ENCODE peak calls at places on chromosomes 3 and 15, in five cellular contexts. One of them, this sample, is unnamed.

GRCh38 chr3:180408654-180409053 is 193.3 kb upstream of the TTC14 start:
- DNase-seq in IMR-90: peak; percentile 51
- DNase-seq in hepatocyte: no peak
- DNase-seq in colonic mucosa: no peak
- DNase-seq in right lobe of liver: no peak
- DNase-seq in this sample: peak; percentile 43

GRCh38 chr3:29381595-29381994 is 100.7 kb downstream of the RBMS3 start:
- DNase-seq in IMR-90: peak; percentile 51
- DNase-seq in hepatocyte: no peak
- DNase-seq in colonic mucosa: no peak
- DNase-seq in right lobe of liver: no peak
- DNase-seq in this sample: peak; percentile 53

GRCh38 chr3:128999104-128999503 is 2.0 kb upstream of the EFCC1 start:
- DNase-seq in IMR-90: no peak
- DNase-seq in hepatocyte: no peak
- DNase-seq in colonic mucosa: no peak
- DNase-seq in right lobe of liver: no peak
- DNase-seq in this sample: no peak

GRCh38 chr3:178802993-178803693 is 266.9 kb downstream of the KCNMB2 start:
- DNase-seq in IMR-90: no peak
- DNase-seq in hepatocyte: no peak
- DNase-seq in colonic mucosa: no peak
- DNase-seq in right lobe of liver: no peak
- DNase-seq in this sample: no peak

GRCh38 chr3:186589115-186589514 is 18.6 kb downstream of the DNAJB11 start:
- DNase-seq in IMR-90: peak; percentile 33
- DNase-seq in hepatocyte: no peak
- DNase-seq in colonic mucosa: no peak
- DNase-seq in right lobe of liver: no peak
- DNase-seq in this sample: peak; percentile 67

GRCh38 chr3:52833202-52833601 is 1.6 kb downstream of the MUSTN1 start:
- DNase-seq in IMR-90: no peak
- DNase-seq in hepatocyte: no peak
- DNase-seq in colonic mucosa: no peak
- DNase-seq in right lobe of liver: peak; percentile 48
- DNase-seq in this sample: no peak

GRCh38 chr3:102125197-102125993 is 276.1 kb downstream of the NFKBIZ start:
- DNase-seq in IMR-90: no peak
- DNase-seq in hepatocyte: no peak
- DNase-seq in colonic mucosa: no peak
- DNase-seq in right lobe of liver: no peak
- DNase-seq in this sample: no peak

GRCh38 chr15:58521293-58521991 is 89.7 kb downstream of the LIPC start:
- DNase-seq in IMR-90: peak; percentile 84
- DNase-seq in hepatocyte: peak; percentile 73
- DNase-seq in colonic mucosa: no peak
- DNase-seq in right lobe of liver: peak; percentile 70
- DNase-seq in this sample: peak; percentile 99

GRCh38 chr3:48367201-48367600 is 4.8 kb upstream of the FBXW12 start:
- DNase-seq in IMR-90: no peak
- DNase-seq in hepatocyte: no peak
- DNase-seq in colonic mucosa: peak; percentile 42
- DNase-seq in right lobe of liver: no peak
- DNase-seq in this sample: no peak

GRCh38 chr3:115626006-115626409 is 2.7 kb downstream of the GAP43 start:
- DNase-seq in IMR-90: no peak
- DNase-seq in hepatocyte: no peak
- DNase-seq in colonic mucosa: no peak
- DNase-seq in right lobe of liver: no peak
- DNase-seq in this sample: no peak

GRCh38 chr3:31531465-31531991 is 1.2 kb upstream of the STT3B start:
- DNase-seq in IMR-90: peak; percentile 12
- DNase-seq in hepatocyte: peak; percentile 13
- DNase-seq in colonic mucosa: no peak
- DNase-seq in right lobe of liver: no peak
- DNase-seq in this sample: no peak

GRCh38 chr3:29153811-29154210 is 127.1 kb upstream of the RBMS3 start:
- DNase-seq in IMR-90: no peak
- DNase-seq in hepatocyte: no peak
- DNase-seq in colonic mucosa: no peak
- DNase-seq in right lobe of liver: no peak
- DNase-seq in this sample: no peak

DNA sequence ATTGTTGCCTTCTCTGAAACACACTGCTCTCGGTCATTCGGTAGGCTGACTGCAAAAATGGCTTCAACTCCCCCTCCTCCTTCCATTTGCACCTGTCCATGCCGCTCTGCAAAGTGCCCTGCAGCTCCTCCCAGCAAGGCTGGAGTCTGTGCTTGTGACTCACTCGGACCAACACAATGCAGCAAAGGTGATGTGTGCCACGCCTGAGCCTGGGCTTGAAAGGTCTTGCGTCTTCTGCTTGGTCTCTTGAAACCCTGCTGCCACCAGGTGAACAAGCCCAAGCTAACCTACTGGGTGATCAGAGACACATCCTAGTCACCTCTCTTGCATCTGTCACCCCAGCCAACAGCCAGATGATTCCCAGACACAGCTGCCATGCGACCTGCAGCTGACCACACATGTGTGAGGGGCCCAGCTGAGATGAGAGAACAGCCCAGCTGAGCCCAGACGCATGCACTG is 71.1 kb downstream of the MGLL start:
- DNase-seq in IMR-90: peak; percentile 32
- DNase-seq in hepatocyte: no peak
- DNase-seq in colonic mucosa: no peak
- DNase-seq in right lobe of liver: peak; percentile 26
- DNase-seq in this sample: peak; percentile 49
- H3K27ac ChIP-seq in IMR-90: peak overlapping the region; percentile 32
- H3K27ac ChIP-seq in hepatocyte: no peak overlapping the region
- H3K27ac ChIP-seq in colonic mucosa: no peak overlapping the region
- H3K27ac ChIP-seq in right lobe of liver: no peak overlapping the region
- H3K27ac ChIP-seq in this sample: peak overlapping the region; percentile 95

DNA sequence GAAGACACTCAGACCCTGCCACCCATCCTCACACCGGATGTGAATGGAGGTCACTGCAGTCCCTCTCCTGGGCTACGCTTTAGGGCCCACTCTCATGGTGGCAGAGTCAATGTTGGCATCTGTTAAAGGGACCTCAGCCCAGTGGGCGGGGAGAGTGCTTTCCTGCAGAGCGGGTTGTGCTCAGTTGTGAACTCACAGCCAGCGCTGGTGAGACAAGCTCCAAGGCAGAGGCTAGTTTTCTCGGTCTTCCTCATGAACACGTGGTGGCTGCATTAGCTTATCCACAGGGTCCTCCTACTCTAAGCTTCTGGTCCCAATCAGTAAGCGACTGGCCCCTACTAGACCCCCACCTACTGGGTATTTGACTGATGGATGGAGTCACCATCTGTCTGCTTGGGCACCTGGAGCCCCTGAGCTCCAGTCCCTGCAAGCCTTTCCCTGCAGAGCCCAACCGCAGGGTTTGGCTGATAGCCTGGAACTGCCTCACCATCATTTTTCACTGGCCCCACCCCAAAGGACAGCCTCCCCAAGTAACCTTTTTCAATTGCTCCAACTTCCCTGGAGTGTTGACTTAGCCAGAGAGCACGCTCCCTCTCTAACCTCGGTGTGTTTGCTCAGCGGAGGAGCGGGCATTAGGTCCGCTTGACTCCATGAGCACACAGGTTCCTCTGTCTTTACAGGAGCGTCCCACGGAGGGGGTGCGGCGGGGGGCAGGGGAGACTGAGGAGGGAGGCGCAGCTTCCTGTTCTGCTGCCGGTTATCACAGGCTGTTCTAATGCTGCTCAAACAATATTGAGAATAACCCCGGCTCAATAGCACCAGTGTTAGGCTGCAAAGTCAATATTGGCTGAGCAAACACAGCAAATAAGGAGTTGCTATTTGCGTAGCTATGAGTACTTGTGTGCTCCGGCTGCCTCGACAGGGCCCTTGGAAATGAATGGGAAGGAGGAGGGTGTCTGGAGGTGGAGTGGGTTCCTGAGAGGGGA is 141.7 kb downstream of the RPLP1 start:
- DNase-seq in IMR-90: peak; percentile 38
- DNase-seq in hepatocyte: peak; percentile 90
- DNase-seq in colonic mucosa: peak; percentile 95
- DNase-seq in right lobe of liver: peak; percentile 92
- DNase-seq in this sample: peak; percentile 64
- H3K27me3 ChIP-seq in IMR-90: peaks cover 64% of the 10 kb centered on the region
- H3K27me3 ChIP-seq in hepatocyte: peaks cover 28% of the 10 kb centered on the region
- H3K27me3 ChIP-seq in colonic mucosa: peaks cover 5% of the 10 kb centered on the region
- H3K27me3 ChIP-seq in right lobe of liver: no peaks in the 10 kb centered on the region
- H3K27me3 ChIP-seq in this sample: peaks cover 78% of the 10 kb centered on the region

GRCh38 chr15:45144775-45145174 is 15.0 kb downstream of the DUOX1 start:
- DNase-seq in IMR-90: no peak
- DNase-seq in hepatocyte: no peak
- DNase-seq in colonic mucosa: no peak
- DNase-seq in right lobe of liver: no peak
- DNase-seq in this sample: no peak
- H3K4me1 ChIP-seq in IMR-90: no peaks in the 10 kb centered on the region
- H3K4me1 ChIP-seq in hepatocyte: no peaks in the 10 kb centered on the region
- H3K4me1 ChIP-seq in colonic mucosa: no peaks in the 10 kb centered on the region
- H3K4me1 ChIP-seq in right lobe of liver: no peaks in the 10 kb centered on the region
- H3K4me1 ChIP-seq in this sample: peaks cover 11% of the 10 kb centered on the region

DNA sequence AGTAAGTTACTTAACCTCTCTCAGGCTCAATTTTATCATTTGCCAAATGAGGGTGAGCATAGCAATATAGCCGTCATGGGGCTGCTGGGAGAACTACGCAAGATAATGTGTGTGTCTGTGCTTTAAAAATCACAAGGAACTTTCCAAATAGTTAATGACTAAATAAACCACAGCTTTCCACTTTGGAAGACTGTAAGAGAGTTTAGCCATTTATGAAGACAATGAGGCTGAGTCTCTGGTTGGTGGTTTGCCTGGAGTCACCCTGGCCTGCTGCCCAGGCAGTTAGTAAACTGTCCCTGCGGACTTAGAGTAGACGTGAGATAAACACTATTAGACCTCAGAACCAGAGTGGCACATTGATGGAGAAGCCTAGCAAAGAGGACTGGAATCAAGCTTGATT is 357.7 kb downstream of the CLSTN2 start:
- DNase-seq in IMR-90: no peak
- DNase-seq in hepatocyte: peak; percentile 17
- DNase-seq in colonic mucosa: peak; percentile 19
- DNase-seq in right lobe of liver: no peak
- DNase-seq in this sample: no peak
- H3K27ac ChIP-seq in IMR-90: no peak overlapping the region
- H3K27ac ChIP-seq in hepatocyte: no peak overlapping the region
- H3K27ac ChIP-seq in colonic mucosa: no peak overlapping the region
- H3K27ac ChIP-seq in right lobe of liver: no peak overlapping the region
- H3K27ac ChIP-seq in this sample: peak overlapping the region; percentile 24

GRCh38 chr3:109023656-109024254 is 70.1 kb upstream of the GUCA1C start:
- DNase-seq in IMR-90: peak; percentile 47
- DNase-seq in hepatocyte: peak; percentile 61
- DNase-seq in colonic mucosa: peak; percentile 27
- DNase-seq in right lobe of liver: no peak
- DNase-seq in this sample: no peak

GRCh38 chr3:109025896-109026295 is 72.2 kb upstream of the GUCA1C start:
- DNase-seq in IMR-90: no peak
- DNase-seq in hepatocyte: no peak
- DNase-seq in colonic mucosa: no peak
- DNase-seq in right lobe of liver: no peak
- DNase-seq in this sample: no peak

GRCh38 chr3:109033000-109033660 is 79.5 kb upstream of the GUCA1C start:
- DNase-seq in IMR-90: no peak
- DNase-seq in hepatocyte: no peak
- DNase-seq in colonic mucosa: no peak
- DNase-seq in right lobe of liver: no peak
- DNase-seq in this sample: no peak

DNA sequence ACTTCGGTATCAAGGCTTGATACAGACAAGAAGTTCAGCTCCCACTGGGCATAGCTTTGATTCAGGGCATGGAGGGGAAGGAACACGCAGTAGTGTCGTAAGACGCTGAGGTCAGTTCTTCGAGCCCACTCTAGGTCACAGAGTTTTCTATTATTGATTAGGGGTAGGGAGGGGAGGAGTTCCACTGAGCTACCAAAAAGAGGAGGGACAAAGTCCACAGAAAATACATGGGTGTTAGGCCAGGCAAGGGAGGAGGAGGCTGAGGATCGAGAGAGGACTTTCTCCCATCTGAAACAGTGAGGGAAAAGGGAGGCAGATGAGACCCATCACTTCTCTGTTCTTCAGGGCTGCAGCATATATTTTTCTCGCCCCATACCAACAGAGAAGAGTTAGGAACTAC is 75.1 kb upstream of the GUCA1C start:
- DNase-seq in IMR-90: no peak
- DNase-seq in hepatocyte: no peak
- DNase-seq in colonic mucosa: no peak
- DNase-seq in right lobe of liver: no peak
- DNase-seq in this sample: no peak
- H3K27me3 ChIP-seq in IMR-90: no peaks in the 10 kb centered on the region
- H3K27me3 ChIP-seq in hepatocyte: peaks cover 6% of the 10 kb centered on the region
- H3K27me3 ChIP-seq in colonic mucosa: no peaks in the 10 kb centered on the region
- H3K27me3 ChIP-seq in right lobe of liver: no peaks in the 10 kb centered on the region
- H3K27me3 ChIP-seq in this sample: peaks cover 4% of the 10 kb centered on the region

GRCh38 chr15:78069630-78070029 is 7.9 kb downstream of the TBC1D2B start:
- DNase-seq in IMR-90: no peak
- DNase-seq in hepatocyte: no peak
- DNase-seq in colonic mucosa: no peak
- DNase-seq in right lobe of liver: no peak
- DNase-seq in this sample: no peak

GRCh38 chr15:78073026-78073425 is 4.5 kb downstream of the TBC1D2B start:
- DNase-seq in IMR-90: no peak
- DNase-seq in hepatocyte: no peak
- DNase-seq in colonic mucosa: no peak
- DNase-seq in right lobe of liver: no peak
- DNase-seq in this sample: no peak

GRCh38 chr15:78072080-78072892 is 5.2 kb downstream of the TBC1D2B start:
- DNase-seq in IMR-90: peak; percentile 66
- DNase-seq in hepatocyte: peak; percentile 78
- DNase-seq in colonic mucosa: peak; percentile 76
- DNase-seq in right lobe of liver: no peak
- DNase-seq in this sample: no peak

GRCh38 chr15:78070049-78070698 is 7.3 kb downstream of the TBC1D2B start:
- DNase-seq in IMR-90: no peak
- DNase-seq in hepatocyte: no peak
- DNase-seq in colonic mucosa: no peak
- DNase-seq in right lobe of liver: no peak
- DNase-seq in this sample: no peak

GRCh38 chr15:78071378-78071777 is 6.1 kb downstream of the TBC1D2B start:
- DNase-seq in IMR-90: no peak
- DNase-seq in hepatocyte: no peak
- DNase-seq in colonic mucosa: no peak
- DNase-seq in right lobe of liver: no peak
- DNase-seq in this sample: no peak
- H3K4me1 ChIP-seq in IMR-90: peaks cover 43% of the 10 kb centered on the region
- H3K4me1 ChIP-seq in hepatocyte: peaks cover 66% of the 10 kb centered on the region
- H3K4me1 ChIP-seq in colonic mucosa: peaks cover 16% of the 10 kb centered on the region
- H3K4me1 ChIP-seq in right lobe of liver: no peaks in the 10 kb centered on the region
- H3K4me1 ChIP-seq in this sample: peaks cover 32% of the 10 kb centered on the region

GRCh38 chr3:156675744-156676466 is 1.5 kb downstream of the TIPARP start:
- DNase-seq in IMR-90: peak; percentile 86
- DNase-seq in hepatocyte: peak; percentile 79
- DNase-seq in colonic mucosa: peak; percentile 71
- DNase-seq in right lobe of liver: no peak
- DNase-seq in this sample: peak; percentile 80
- H3K27ac ChIP-seq in IMR-90: peak overlapping the region; percentile 61
- H3K27ac ChIP-seq in hepatocyte: peak overlapping the region; percentile 98
- H3K27ac ChIP-seq in colonic mucosa: peak overlapping the region; percentile 99
- H3K27ac ChIP-seq in right lobe of liver: peak overlapping the region; percentile 92
- H3K27ac ChIP-seq in this sample: peak overlapping the region; percentile 79